ENCODE peak calls at places on chromosome 4, in four cellular contexts. C is A549, R is H1, Z is HCT116. W is an unnamed sample.

GRCh38 chr4:130044788-130045531 is 949.0 kb downstream of the C4orf33 start:
- DNase-seq in C (no peak), R (no peak), Z (no peak), W (no peak)

GRCh38 chr4:182268966-182269365 is 25.8 kb downstream of the TENM3 start:
- DNase-seq in C (no peak), R (no peak), Z (no peak), W (no peak)

GRCh38 chr4:84529169-84529751 is 30.2 kb upstream of the NKX6-1 start:
- DNase-seq in C (peak), R (no peak), Z (peak), W (peak)

GRCh38 chr4:111174331-111174730 is 551.5 kb upstream of the PITX2 start:
- DNase-seq in C (no peak), R (no peak), Z (no peak), W (no peak)

GRCh38 chr4:147975902-147976301 is 244.0 kb downstream of the ARHGAP10 start:
- DNase-seq in C (no peak), R (no peak), Z (no peak), W (no peak)

GRCh38 chr4:106502106-106502699 is 133.6 kb upstream of the GIMD1 start:
- DNase-seq in C (peak), R (peak), Z (peak), W (peak)

GRCh38 chr4:71009796-71010588 is 16.5 kb downstream of the DCK start:
- DNase-seq in C (peak), R (no peak), Z (peak), W (peak)

GRCh38 chr4:98485816-98486355 is 172.5 kb downstream of the TSPAN5 start:
- DNase-seq in C (no peak), R (no peak), Z (no peak), W (no peak)

GRCh38 chr4:119564106-119564505 is 64.5 kb downstream of the PDE5A start:
- DNase-seq in C (no peak), R (no peak), Z (no peak), W (no peak)

GRCh38 chr4:32858971-32859370 is 2138.8 kb downstream of the PCDH7 start:
- DNase-seq in C (peak), R (no peak), Z (peak), W (no peak)

GRCh38 chr4:60805500-60806313 is 394.4 kb upstream of the ADGRL3 start:
- DNase-seq in C (peak), R (no peak), Z (no peak), W (no peak)

GRCh38 chr4:8182294-8182693 is 16.8 kb upstream of the SH3TC1 start:
- DNase-seq in C (no peak), R (no peak), Z (no peak), W (no peak)

GRCh38 chr4:42390622-42391355 is 6.5 kb upstream of the SHISA3 start:
- DNase-seq in C (no peak), R (no peak), Z (no peak), W (no peak)

GRCh38 chr4:110128092-110128989 is 70.1 kb downstream of the ELOVL6 start:
- DNase-seq in C (no peak), R (no peak), Z (no peak), W (no peak)

GRCh38 chr4:105896984-105897760 is 1.9 kb downstream of the NPNT start:
- DNase-seq in C (no peak), R (no peak), Z (no peak), W (no peak)

GRCh38 chr4:73392936-73393335 is 11.2 kb upstream of the ALB start:
- DNase-seq in C (no peak), R (no peak), Z (no peak), W (peak)

GRCh38 chr4:56648245-56649151 is 32.6 kb downstream of the HOPX start:
- DNase-seq in C (no peak), R (no peak), Z (no peak), W (no peak)

GRCh38 chr4:72582853-72583252 is 13.8 kb upstream of the ADAMTS3 start:
- DNase-seq in C (no peak), R (no peak), Z (no peak), W (no peak)

GRCh38 chr4:16505726-16506125 is 279.5 kb upstream of the TAPT1 start:
- DNase-seq in C (no peak), R (peak), Z (no peak), W (no peak)

GRCh38 chr4:147843162-147843561 is 111.3 kb downstream of the ARHGAP10 start:
- DNase-seq in C (peak), R (no peak), Z (peak), W (peak)

GRCh38 chr4:76485450-76485849 is 50.4 kb downstream of the SHROOM3 start:
- DNase-seq in C (no peak), R (no peak), Z (peak), W (no peak)

GRCh38 chr4:47543331-47543730 is 58.3 kb downstream of the ATP10D start:
- DNase-seq in C (no peak), R (no peak), Z (no peak), W (no peak)

GRCh38 chr4:150332961-150333360 is 249.0 kb upstream of the MAB21L2 start:
- DNase-seq in C (no peak), R (no peak), Z (no peak), W (no peak)

GRCh38 chr4:155582971-155583437 is 83.6 kb upstream of the GUCY1A1 start:
- DNase-seq in C (no peak), R (no peak), Z (no peak), W (no peak)

GRCh38 chr4:25993564-25994185 is 79.7 kb downstream of the SMIM20 start:
- DNase-seq in C (peak), R (peak), Z (peak), W (peak)

GRCh38 chr4:153084939-153085630 is 119.2 kb upstream of the TRIM2 start:
- DNase-seq in C (peak), R (peak), Z (peak), W (peak)

GRCh38 chr4:37976991-37977470 is 16.8 kb downstream of the PTTG2 start:
- DNase-seq in C (peak), R (peak), Z (peak), W (peak)

GRCh38 chr4:8549352-8549931 is 30.8 kb upstream of the GPR78 start:
- DNase-seq in C (no peak), R (no peak), Z (no peak), W (peak)

GRCh38 chr4:23999714-24000113 is 109.9 kb upstream of the PPARGC1A start:
- DNase-seq in C (no peak), R (no peak), Z (no peak), W (no peak)

GRCh38 chr4:166301266-166301665 is 428.2 kb downstream of the TLL1 start:
- DNase-seq in C (no peak), R (no peak), Z (no peak), W (no peak)

GRCh38 chr4:86178216-86178615 is 181.6 kb downstream of the MAPK10 start:
- DNase-seq in C (peak), R (no peak), Z (no peak), W (no peak)

GRCh38 chr4:26937136-26937535 is 76.5 kb downstream of the STIM2 start:
- DNase-seq in C (no peak), R (no peak), Z (no peak), W (peak)

GRCh38 chr4:172698256-172698655 is 470.4 kb upstream of the GALNT7 start:
- DNase-seq in C (no peak), R (no peak), Z (no peak), W (no peak)

GRCh38 chr4:139988863-139989765 is 164.9 kb downstream of the MAML3 start:
- DNase-seq in C (peak), R (no peak), Z (peak), W (no peak)

GRCh38 chr4:78061939-78062603 is 4.9 kb downstream of the FRAS1 start:
- DNase-seq in C (no peak), R (no peak), Z (no peak), W (no peak)

GRCh38 chr4:52059372-52059771 is 8.3 kb downstream of the SPATA18 start:
- DNase-seq in C (peak), R (no peak), Z (no peak), W (no peak)

GRCh38 chr4:88659061-88659889 is 38.4 kb downstream of the NAP1L5 start:
- DNase-seq in C (peak), R (no peak), Z (peak), W (peak)
- TF ChIP-seq CEBPB in C (no peak), R (no peak), Z (no peak), W (no peak)

GRCh38 chr4:156638332-156638731 is 333.3 kb downstream of the PDGFC start:
- DNase-seq in C (no peak), R (no peak), Z (no peak), W (no peak)

GRCh38 chr4:156634612-156635011 is 337.0 kb downstream of the PDGFC start:
- DNase-seq in C (no peak), R (no peak), Z (no peak), W (no peak)

GRCh38 chr4:156635046-156635445 is 336.6 kb downstream of the PDGFC start:
- DNase-seq in C (no peak), R (no peak), Z (no peak), W (no peak)

GRCh38 chr4:156636398-156636797 is 335.2 kb downstream of the PDGFC start:
- DNase-seq in C (no peak), R (no peak), Z (no peak), W (no peak)

GRCh38 chr4:156633846-156634245 is 337.8 kb downstream of the PDGFC start:
- DNase-seq in C (no peak), R (no peak), Z (no peak), W (no peak)
- TF ChIP-seq CEBPB in C (no peak), R (no peak), Z (no peak), W (no peak)

GRCh38 chr4:21757281-21757680 is 191.3 kb downstream of the KCNIP4 start:
- DNase-seq in C (no peak), R (no peak), Z (no peak), W (no peak)
- TF ChIP-seq CEBPB in C (no peak), R (no peak), Z (no peak), W (no peak)

GRCh38 chr4:2075987-2076907 is 17.1 kb downstream of the NAT8L start:
- DNase-seq in C (no peak), R (peak), Z (no peak), W (no peak)

GRCh38 chr4:2078584-2078983 is 19.5 kb downstream of the NAT8L start:
- DNase-seq in C (no peak), R (no peak), Z (no peak), W (no peak)

GRCh38 chr4:2077537-2078460 is 18.7 kb downstream of the NAT8L start:
- DNase-seq in C (no peak), R (no peak), Z (no peak), W (no peak)

GRCh38 chr4:2075171-2075986 is 16.3 kb downstream of the NAT8L start:
- DNase-seq in C (no peak), R (no peak), Z (no peak), W (no peak)

GRCh38 chr4:2076908-2077534 is 17.9 kb downstream of the NAT8L start:
- DNase-seq in C (no peak), R (no peak), Z (no peak), W (no peak)
- TF ChIP-seq CEBPB in C (no peak), R (no peak), Z (no peak), W (no peak)

GRCh38 chr4:4269326-4269725 is 20.6 kb downstream of the LYAR start:
- DNase-seq in C (no peak), R (no peak), Z (no peak), W (no peak)

GRCh38 chr4:4267981-4268380 is 20.0 kb upstream of the TMEM128 start:
- DNase-seq in C (no peak), R (no peak), Z (no peak), W (no peak)

GRCh38 chr4:4270529-4270928 is 19.4 kb downstream of the LYAR start:
- DNase-seq in C (no peak), R (no peak), Z (no peak), W (no peak)

GRCh38 chr4:4268753-4269152 is 20.7 kb upstream of the TMEM128 start:
- DNase-seq in C (no peak), R (no peak), Z (no peak), W (no peak)

GRCh38 chr4:4269856-4270255 is 20.1 kb downstream of the LYAR start:
- DNase-seq in C (no peak), R (no peak), Z (no peak), W (no peak)
- TF ChIP-seq CEBPB in C (no peak), R (no peak), Z (no peak), W (no peak)

DNA sequence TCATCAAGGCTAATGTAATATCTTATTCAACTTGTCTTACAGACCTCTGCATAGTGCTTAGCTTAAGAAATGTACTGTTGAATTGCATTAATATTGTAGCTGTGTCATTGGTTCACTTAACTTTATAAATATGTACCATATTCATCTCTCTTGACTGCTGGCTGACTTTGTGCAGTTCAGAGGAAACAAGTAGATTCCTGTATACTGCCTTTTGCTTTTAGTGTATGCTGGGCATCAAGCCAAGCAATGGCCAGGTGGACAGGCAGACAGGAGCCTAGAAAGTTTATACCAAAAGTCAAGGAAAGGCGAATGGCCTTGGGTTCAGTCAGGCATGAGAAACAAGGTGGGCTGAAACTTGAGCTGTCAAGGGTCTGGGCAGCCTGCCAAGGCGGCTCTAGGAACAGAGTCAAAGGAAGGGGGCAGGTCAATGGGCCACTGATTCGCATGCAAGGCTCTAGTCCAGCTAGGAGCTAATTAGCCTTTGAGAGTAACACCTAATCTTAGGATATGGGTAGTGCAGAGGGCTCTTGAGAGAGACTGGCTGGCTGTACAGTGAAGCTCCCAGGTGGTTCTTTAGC is 78.9 kb upstream of the LEF1 start:
- DNase-seq in C (no peak), R (peak), Z (peak), W (no peak)
- TF ChIP-seq CEBPB in C (no peak), R (no peak), Z (no peak), W (no peak)

GRCh38 chr4:6058531-6059374 is 40.5 kb upstream of the C4orf50 start:
- DNase-seq in C (no peak), R (no peak), Z (no peak), W (no peak)
- TF ChIP-seq CEBPB in C (no peak), R (no peak), Z (no peak), W (no peak)